ENCODE peak calls at places on chromosomes 1 and 21, in seven cellular contexts. I is kidney, S is HS-5, O is cardiac muscle cell, H is HEK293T, V is left ventricle myocardium inferior, C is CMK. A is an unnamed sample.
A peak's percentile ranks its signal among the peaks of the same experiment; 100 is the strongest.

GRCh38 chr1:186418503-186418902 is 42.4 kb downstream of the PDC start:
- DNase-seq in I (no peak), S (no peak), O (no peak), H (no peak), V (no peak), C (no peak), A (peak; percentile 19)

GRCh38 chr21:44594406-44594916 is 2.2 kb upstream of the KRTAP10-6 start:
- DNase-seq in I (no peak), S (no peak), O (no peak), H (no peak), V (no peak), C (no peak), A (no peak)

GRCh38 chr1:42044346-42044745 is 108.9 kb upstream of the GUCA2B start:
- DNase-seq in I (no peak), S (no peak), O (no peak), H (no peak), V (no peak), C (no peak), A (no peak)

GRCh38 chr1:99766378-99766800 is at the start of gene FRRS1:
- DNase-seq in I (peak; percentile 89), S (peak; percentile 35), O (peak; percentile 91), H (peak; percentile 81), V (peak; percentile 57), C (peak; percentile 81), A (peak; percentile 66)

GRCh38 chr1:211606914-211607751 is 28.2 kb upstream of the SLC30A1 start:
- DNase-seq in I (no peak), S (no peak), O (no peak), H (no peak), V (peak; percentile 31), C (no peak), A (peak; percentile 49)

GRCh38 chr1:53025034-53025777 is 36.8 kb upstream of the PODN start:
- DNase-seq in I (peak; percentile 77), S (peak; percentile 48), O (peak; percentile 94), H (peak; percentile 25), V (peak; percentile 31), C (no peak), A (peak; percentile 80)

GRCh38 chr1:46535063-46535462 is 16.4 kb downstream of the KNCN start:
- DNase-seq in I (peak; percentile 55), S (no peak), O (peak; percentile 51), H (no peak), V (no peak), C (no peak), A (no peak)

GRCh38 chr1:152398812-152399698 is 15.0 kb downstream of the CRNN start:
- DNase-seq in I (no peak), S (no peak), O (no peak), H (peak; percentile 26), V (no peak), C (no peak), A (no peak)

GRCh38 chr1:183082650-183083049 is 59.4 kb downstream of the LAMC1 start:
- DNase-seq in I (no peak), S (no peak), O (no peak), H (no peak), V (no peak), C (no peak), A (no peak)

A was measured in fibroblast of gingiva.